ENCODE peak calls at places on chromosomes 6 and 20, in nine cellular contexts. A, Q, Y, I, V, F, L, S and H are unnamed samples.

GRCh38 chr6:8060346-8060745 is 3.8 kb downstream of the BLOC1S5 start:
- DNase-seq in A (no peak), Q (no peak), Y (no peak), I (no peak), V (no peak), F (no peak), L (no peak), S (no peak), H (no peak)

GRCh38 chr20:5080384-5080877 is 39.3 kb downstream of the PCNA start:
- DNase-seq in A (no peak), Q (peak), Y (peak), I (no peak), V (no peak), F (peak), L (peak), S (peak), H (peak)

GRCh38 chr6:44762496-44762895 is 375.0 kb downstream of the CDC5L start:
- DNase-seq in A (no peak), Q (no peak), Y (no peak), I (no peak), V (peak), F (no peak), L (no peak), S (no peak), H (no peak)

GRCh38 chr20:10433014-10433622 is 904 bp downstream of the MKKS start:
- DNase-seq in A (no peak), Q (no peak), Y (peak), I (no peak), V (no peak), F (no peak), L (no peak), S (no peak), H (no peak)

GRCh38 chr6:156879235-156879995 is 102.2 kb downstream of the ARID1B start:
- DNase-seq in A (no peak), Q (no peak), Y (no peak), I (no peak), V (no peak), F (no peak), L (no peak), S (no peak), H (no peak)

GRCh38 chr20:62741191-62741676 is 32.6 kb downstream of the NTSR1 start:
- DNase-seq in A (no peak), Q (peak), Y (peak), I (no peak), V (no peak), F (peak), L (peak), S (peak), H (peak)

GRCh38 chr6:106133040-106133439 is 46.9 kb downstream of the PRDM1 start:
- DNase-seq in A (no peak), Q (no peak), Y (no peak), I (peak), V (no peak), F (no peak), L (no peak), S (no peak), H (no peak)

GRCh38 chr6:33073431-33073871 is at the start of gene HLA-DPA1:
- DNase-seq in A (peak), Q (peak), Y (peak), I (no peak), V (no peak), F (no peak), L (peak), S (peak), H (peak)

GRCh38 chr20:39941235-39941634 is 747.8 kb downstream of the MAFB start:
- DNase-seq in A (no peak), Q (no peak), Y (no peak), I (no peak), V (no peak), F (no peak), L (no peak), S (no peak), H (no peak)

GRCh38 chr6:9825526-9825925 is 589.3 kb downstream of the TFAP2A start:
- DNase-seq in A (no peak), Q (no peak), Y (no peak), I (no peak), V (no peak), F (no peak), L (no peak), S (no peak), H (no peak)

GRCh38 chr20:34843421-34843820 is 18.0 kb upstream of the NCOA6 start:
- DNase-seq in A (no peak), Q (peak), Y (peak), I (no peak), V (no peak), F (no peak), L (no peak), S (no peak), H (no peak)

GRCh38 chr6:18640134-18640533 is 253.0 kb downstream of the RNF144B start:
- DNase-seq in A (no peak), Q (no peak), Y (no peak), I (no peak), V (no peak), F (no peak), L (no peak), S (no peak), H (no peak)

GRCh38 chr6:35601331-35602132 is 87.2 kb downstream of the FKBP5 start:
- DNase-seq in A (no peak), Q (peak), Y (peak), I (peak), V (peak), F (peak), L (peak), S (peak), H (peak)
- H3K4me3 ChIP-seq in A (no peak), Q (peak), Y (peak), I (peak), V (no peak), F (peak), L (peak), S (no peak), H (no peak)

GRCh38 chr6:168383062-168383854 is 57.7 kb upstream of the SMOC2 start:
- DNase-seq in A (no peak), Q (no peak), Y (no peak), I (no peak), V (no peak), F (no peak), L (no peak), S (no peak), H (no peak)

GRCh38 chr6:168384045-168385038 is 56.6 kb upstream of the SMOC2 start:
- DNase-seq in A (no peak), Q (no peak), Y (peak), I (no peak), V (no peak), F (peak), L (peak), S (no peak), H (no peak)

GRCh38 chr6:168385380-168385779 is 55.6 kb upstream of the SMOC2 start:
- DNase-seq in A (no peak), Q (peak), Y (peak), I (no peak), V (no peak), F (no peak), L (peak), S (no peak), H (no peak)

GRCh38 chr6:168380956-168381605 is 59.9 kb upstream of the SMOC2 start:
- DNase-seq in A (no peak), Q (no peak), Y (no peak), I (no peak), V (no peak), F (peak), L (no peak), S (no peak), H (no peak)

GRCh38 chr6:168381726-168382458 is 59.1 kb upstream of the SMOC2 start:
- DNase-seq in A (no peak), Q (no peak), Y (no peak), I (no peak), V (no peak), F (peak), L (no peak), S (no peak), H (no peak)
- TF ChIP-seq CTCF in A (no peak), Q (no peak), Y (no peak), I (no peak), V (no peak), F (no peak), L (no peak), S (no peak), H (no peak)

GRCh38 chr6:158474961-158475343 is 84.9 kb upstream of the TMEM181 start:
- DNase-seq in A (no peak), Q (peak), Y (peak), I (no peak), V (no peak), F (no peak), L (peak), S (peak), H (peak)
- H3K4me3 ChIP-seq in A (peak), Q (no peak), Y (no peak), I (no peak), V (no peak), F (no peak), L (no peak), S (no peak), H (no peak)

DNA sequence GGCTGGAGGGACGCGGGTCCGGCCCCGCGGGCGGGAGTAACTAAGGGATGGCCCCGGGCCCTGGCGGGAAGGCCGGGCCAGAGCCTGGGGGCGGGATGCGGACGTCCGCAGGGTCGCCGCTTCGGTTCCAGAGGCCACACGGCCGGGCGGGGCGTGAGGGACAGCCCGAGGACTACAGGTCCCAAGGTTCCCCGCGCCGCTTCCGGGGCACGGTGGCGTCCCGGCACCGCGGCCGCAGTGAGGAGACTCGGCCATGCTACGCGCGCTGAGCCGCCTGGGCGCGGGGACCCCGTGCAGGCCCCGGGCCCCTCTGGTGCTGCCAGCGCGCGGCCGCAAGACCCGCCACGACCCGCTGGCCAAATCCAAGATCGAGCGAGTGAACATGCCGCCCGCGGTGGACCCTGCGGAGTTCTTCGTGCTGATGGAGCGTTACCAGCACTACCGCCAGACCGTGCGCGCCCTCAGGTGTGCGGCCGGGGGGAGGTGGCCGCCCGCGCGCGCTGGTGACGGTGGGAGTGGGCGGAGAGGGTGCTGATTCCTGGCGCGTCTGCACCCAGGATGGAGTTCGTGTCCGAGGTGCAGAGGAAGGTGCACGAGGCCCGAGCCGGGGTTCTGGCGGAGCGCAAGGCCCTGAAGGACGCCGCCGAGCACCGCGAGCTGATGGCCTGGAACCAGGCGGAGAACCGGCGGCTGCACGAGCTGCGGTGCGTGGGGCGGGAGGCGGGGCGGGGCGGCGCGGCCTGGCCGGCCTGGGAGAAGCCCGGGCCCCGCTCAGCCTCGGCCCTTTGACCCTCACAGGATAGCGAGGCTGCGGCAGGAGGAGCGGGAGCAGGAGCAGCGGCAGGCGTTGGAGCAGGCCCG is at the start of gene MRPS26:
- DNase-seq in A (peak), Q (peak), Y (peak), I (peak), V (no peak), F (peak), L (peak), S (peak), H (peak)
- TF ChIP-seq CTCF in A (no peak), Q (no peak), Y (no peak), I (no peak), V (no peak), F (no peak), L (no peak), S (no peak), H (no peak)